ENCODE peak calls at places on chromosomes 16 and 17, in nine cellular contexts. E, M, W, I, N, C, G, Z and L are unnamed samples.

GRCh38 chr17:39563476-39563875 is 44.2 kb downstream of the NEUROD2 start:
- DNase-seq in C (no peak), G (peak; percentile 81), I (peak; percentile 55), Z (no peak), E (no peak), M (no peak), W (no peak), N (no peak), L (no peak)

GRCh38 chr17:79800325-79801155 is 3.7 kb upstream of the CBX8 start:
- DNase-seq in C (no peak), W (no peak), I (peak; percentile 45), E (peak; percentile 63), Z (peak; percentile 50), N (no peak), M (no peak), G (peak; percentile 92), L (no peak)

GRCh38 chr16:9119795-9120194 is 28.4 kb downstream of the HAPSTR1 start:
- DNase-seq in W (no peak), I (no peak), Z (no peak), G (no peak), E (no peak), M (peak; percentile 75), C (no peak), N (peak; percentile 55), L (no peak)

GRCh38 chr17:18197535-18198194 is 14.0 kb downstream of the ALKBH5 start:
- DNase-seq in G (no peak), W (no peak), E (no peak), I (no peak), Z (no peak), M (no peak), C (no peak), N (no peak), L (no peak)

GRCh38 chr17:79633154-79633553 is 22.3 kb upstream of the RBFOX3 start:
- DNase-seq in G (no peak), Z (no peak), M (peak; percentile 64), C (peak; percentile 56), E (peak; percentile 6), I (peak; percentile 33), W (peak; percentile 13), N (peak; percentile 78), L (peak; percentile 34)

GRCh38 chr17:17794382-17794781 is 42.4 kb downstream of the SREBF1 start:
- DNase-seq in M (no peak), W (no peak), N (no peak), G (no peak), C (no peak), I (no peak), E (no peak), Z (no peak), L (no peak)

GRCh38 chr17:77700165-77700881 is 258.2 kb upstream of the TNRC6C start:
- DNase-seq in I (peak; percentile 89), M (no peak), C (no peak), G (no peak), E (no peak), Z (no peak), W (no peak), N (peak; percentile 65), L (no peak)

GRCh38 chr17:40559016-40559853 is 6.0 kb downstream of the CCR7 start:
- DNase-seq in M (no peak), I (no peak), N (peak; percentile 84), W (peak; percentile 5), C (peak; percentile 64), G (no peak), Z (no peak), E (no peak), L (no peak)

GRCh38 chr16:72542103-72542502 is 370.1 kb upstream of the PMFBP1 start:
- DNase-seq in Z (no peak), G (no peak), M (no peak), W (no peak), N (no peak), C (no peak), I (no peak), E (no peak), L (no peak)

GRCh38 chr17:34146440-34147043 is 108.5 kb upstream of the CCL2 start:
- DNase-seq in E (peak; percentile 73), C (no peak), G (peak; percentile 88), W (peak; percentile 74), I (peak; percentile 64), N (no peak), Z (no peak), M (no peak), L (no peak)

GRCh38 chr16:30052671-30053372 is 12.7 kb upstream of the ALDOA start:
- DNase-seq in E (peak; percentile 96), W (peak; percentile 95), M (peak; percentile 97), Z (peak; percentile 85), C (peak; percentile 97), G (peak; percentile 95), N (peak; percentile 98), I (peak; percentile 97), L (no peak)

GRCh38 chr17:77735341-77736206 is 222.9 kb upstream of the TNRC6C start:
- DNase-seq in N (peak; percentile 72), I (peak; percentile 82), W (peak; percentile 40), E (no peak), G (no peak), Z (no peak), M (peak; percentile 83), C (no peak), L (peak; percentile 86)

GRCh38 chr17:50938821-50939541 is 72.8 kb upstream of the TOB1 start:
- DNase-seq in W (no peak), M (peak; percentile 53), N (no peak), G (no peak), I (no peak), E (no peak), C (no peak), Z (no peak), L (no peak)

GRCh38 chr17:40091691-40092397 is 8.5 kb downstream of the NR1D1 start:
- DNase-seq in N (no peak), G (peak; percentile 46), W (no peak), C (no peak), Z (no peak), E (no peak), I (no peak), M (no peak), L (no peak)

GRCh38 chr17:4175921-4176802 is 33.2 kb downstream of the CYB5D2 start:
- DNase-seq in N (no peak), G (no peak), M (no peak), E (no peak), I (no peak), C (peak; percentile 73), Z (no peak), W (no peak), L (no peak)

GRCh38 chr16:66135376-66135775 is 231.1 kb upstream of the CDH5 start:
- DNase-seq in N (no peak), E (peak; percentile 14), I (no peak), Z (no peak), G (no peak), M (peak; percentile 72), W (no peak), C (no peak), L (no peak)

GRCh38 chr17:67412057-67412456 is 35.0 kb downstream of the PITPNC1 start:
- DNase-seq in C (no peak), G (no peak), N (no peak), W (no peak), E (no peak), Z (no peak), M (no peak), I (no peak), L (no peak)

GRCh38 chr16:17024514-17024913 is 446.2 kb downstream of the XYLT1 start:
- DNase-seq in M (no peak), G (no peak), E (no peak), Z (no peak), I (no peak), C (no peak), W (no peak), N (no peak), L (no peak)

GRCh38 chr17:83070800-83071341 is 8.5 kb upstream of the METRNL start:
- DNase-seq in G (no peak), W (no peak), C (no peak), N (no peak), Z (no peak), I (no peak), M (no peak), E (no peak), L (no peak)

GRCh38 chr17:59785091-59785799 is 77.8 kb downstream of the VMP1 start:
- DNase-seq in G (no peak), M (no peak), W (no peak), Z (no peak), C (no peak), I (no peak), E (no peak), N (no peak), L (no peak)

GRCh38 chr16:84303023-84303422 is 8.3 kb downstream of the WFDC1 start:
- DNase-seq in E (peak; percentile 29), Z (no peak), I (no peak), W (no peak), G (no peak), C (no peak), M (peak; percentile 90), N (no peak), L (no peak)

GRCh38 chr17:75927286-75927922 is 13.4 kb downstream of the FBF1 start:
- DNase-seq in W (peak; percentile 54), N (no peak), M (no peak), G (peak; percentile 80), I (peak; percentile 75), C (no peak), E (peak; percentile 27), Z (peak; percentile 46), L (no peak)
- H3K4me1 ChIP-seq in W (no peaks in the 10 kb centered on the region), N (peaks cover 17% of the 10 kb centered on the region), M (no peaks in the 10 kb centered on the region), G (no peaks in the 10 kb centered on the region), I (no peaks in the 10 kb centered on the region), C (peaks cover 16% of the 10 kb centered on the region), E (peaks cover 3% of the 10 kb centered on the region), Z (peaks cover 8% of the 10 kb centered on the region), L (no peaks in the 10 kb centered on the region)

GRCh38 chr17:81513669-81514484 is 1.3 kb upstream of the ACTG1 start:
- DNase-seq in M (peak; percentile 83), G (peak; percentile 84), E (peak; percentile 66), C (peak; percentile 92), N (peak; percentile 92), Z (no peak), W (peak; percentile 80), I (no peak), L (no peak)
- TF ChIP-seq POLR2AphosphoS5 in M (peak; percentile 60), G (peak; percentile 16), E (peak; percentile 57), C (peak; percentile 73), N (no peak), Z (no peak), W (peak; percentile 40), I (no peak), L (peak; percentile 45)

GRCh38 chr17:1038459-1039118 is 41.7 kb downstream of the TIMM22 start:
- DNase-seq in C (no peak), E (no peak), W (no peak), Z (no peak), I (no peak), M (no peak), G (no peak), N (no peak), L (no peak)
- H3K27ac ChIP-seq in C (peak overlapping the region; percentile 86), E (peak overlapping the region; percentile 63), W (peak overlapping the region; percentile 79), Z (no peak overlapping the region), I (no peak overlapping the region), M (no peak overlapping the region), G (no peak overlapping the region), N (peak overlapping the region; percentile 86), L (no peak overlapping the region)

GRCh38 chr17:45127583-45128300 is 4.6 kb downstream of the PLCD3 start:
- DNase-seq in I (no peak), W (peak; percentile 88), M (peak; percentile 87), Z (no peak), C (no peak), G (no peak), N (no peak), E (peak; percentile 90), L (no peak)
- H3K4me1 ChIP-seq in I (peaks cover 41% of the 10 kb centered on the region), W (peaks cover 80% of the 10 kb centered on the region), M (no peaks in the 10 kb centered on the region), Z (peaks cover 90% of the 10 kb centered on the region), C (peaks cover 69% of the 10 kb centered on the region), G (no peaks in the 10 kb centered on the region), N (peaks cover 74% of the 10 kb centered on the region), E (peaks cover 80% of the 10 kb centered on the region), L (peaks cover 76% of the 10 kb centered on the region)

GRCh38 chr16:6300523-6300922 is 1032.1 kb upstream of the RBFOX1 start:
- DNase-seq in M (no peak), Z (no peak), W (no peak), I (no peak), G (no peak), N (no peak), C (no peak), E (no peak), L (no peak)
- TF ChIP-seq POLR2AphosphoS5 in M (no peak), Z (no peak), W (no peak), I (no peak), G (no peak), N (no peak), C (no peak), E (no peak), L (no peak)